ENCODE peak calls at places on chromosomes 12 and 14, in ten cellular contexts. Y is T-cell; T is cerebellar cortex; I is Calu3; G is psoas muscle; C is progenitor cell of endocrine pancreas; A is GM06990; R is activated gamma-delta T cell; D is activated CD4-positive, alpha-beta T cell treated with anti-CD3 and anti-CD28 coated beads for 4 hours; F is NCI-H1105. W is an unnamed sample.

GRCh38 chr14:96096639-96097610 is 57.8 kb downstream of the C14orf132 start:
- DNase-seq in Y (no peak), T (no peak), I (no peak), G (no peak), C (no peak), A (no peak), R (no peak), D (no peak), F (no peak), W (no peak)

GRCh38 chr12:81626406-81626805 is 132.7 kb downstream of the PPFIA2 start:
- DNase-seq in Y (no peak), T (peak; percentile 74), I (no peak), G (no peak), C (no peak), A (no peak), R (no peak), D (no peak), F (peak; percentile 28), W (no peak)

GRCh38 chr14:98594156-98594555 is 677.8 kb downstream of the BCL11B start:
- DNase-seq in Y (no peak), T (no peak), I (no peak), G (no peak), C (no peak), A (no peak), R (no peak), D (no peak), F (no peak), W (no peak)

GRCh38 chr12:27524839-27525238 is 833 bp downstream of the PPFIBP1 start:
- DNase-seq in Y (no peak), T (peak; percentile 4), I (no peak), G (no peak), C (no peak), A (no peak), R (no peak), D (no peak), F (no peak), W (no peak)

GRCh38 chr12:52542785-52543318 is 10.1 kb downstream of the KRT71 start:
- DNase-seq in Y (no peak), T (no peak), I (no peak), G (no peak), C (no peak), A (no peak), R (no peak), D (no peak), F (no peak), W (no peak)

GRCh38 chr14:90045608-90046007 is 16.2 kb upstream of the KCNK13 start:
- DNase-seq in Y (no peak), T (no peak), I (no peak), G (no peak), C (no peak), A (no peak), R (no peak), D (no peak), F (no peak), W (no peak)

GRCh38 chr14:101823081-101823480 is 61.6 kb downstream of the PPP2R5C start:
- DNase-seq in Y (peak; percentile 38), T (no peak), I (no peak), G (no peak), C (no peak), A (no peak), R (no peak), D (no peak), F (no peak), W (no peak)

GRCh38 chr12:109759595-109759994 is 46.0 kb downstream of the FAM222A start:
- DNase-seq in Y (no peak), T (no peak), I (no peak), G (no peak), C (peak; percentile 5), A (no peak), R (no peak), D (no peak), F (no peak), W (peak; percentile 0)

GRCh38 chr12:67355428-67356385 is 86.5 kb downstream of the CAND1 start:
- DNase-seq in Y (no peak), T (peak; percentile 54), I (peak; percentile 11), G (no peak), C (no peak), A (peak; percentile 17), R (no peak), D (peak; percentile 13), F (peak; percentile 77), W (no peak)

GRCh38 chr12:112806721-112807120 is 15.2 kb downstream of the RPH3A start:
- DNase-seq in Y (no peak), T (no peak), I (no peak), G (no peak), C (no peak), A (no peak), R (no peak), D (no peak), F (no peak), W (no peak)

GRCh38 chr12:20194171-20194570 is 174.2 kb upstream of the PDE3A start:
- DNase-seq in Y (no peak), T (no peak), I (peak; percentile 24), G (no peak), C (no peak), A (no peak), R (no peak), D (no peak), F (no peak), W (peak; percentile 62)

GRCh38 chr14:28058012-28058296 is 708.6 kb upstream of the FOXG1 start:
- DNase-seq in Y (no peak), T (no peak), I (no peak), G (no peak), C (no peak), A (no peak), R (no peak), D (no peak), F (no peak), W (no peak)

GRCh38 chr14:52446355-52446754 is 106.0 kb downstream of the TXNDC16 start:
- DNase-seq in Y (no peak), T (no peak), I (no peak), G (no peak), C (no peak), A (no peak), R (no peak), D (no peak), F (peak; percentile 2), W (no peak)

GRCh38 chr12:94763461-94763860 is 113.1 kb upstream of the TMCC3 start:
- DNase-seq in Y (no peak), T (no peak), I (no peak), G (no peak), C (no peak), A (no peak), R (no peak), D (no peak), F (no peak), W (no peak)

GRCh38 chr12:95884998-95885397 is 26.2 kb downstream of the SNRPF start:
- DNase-seq in Y (no peak), T (no peak), I (no peak), G (no peak), C (no peak), A (no peak), R (no peak), D (no peak), F (no peak), W (no peak)

GRCh38 chr14:41037388-41037787 is 569.3 kb upstream of the LRFN5 start:
- DNase-seq in Y (no peak), T (no peak), I (no peak), G (no peak), C (no peak), A (no peak), R (no peak), D (no peak), F (no peak), W (no peak)

GRCh38 chr12:77060883-77061240 is 4.5 kb downstream of the E2F7 start:
- DNase-seq in Y (no peak), T (no peak), I (no peak), G (no peak), C (no peak), A (no peak), R (no peak), D (no peak), F (no peak), W (no peak)